ENCODE peak calls at places on chromosome 6, in nine cellular contexts. One of them, this sample, is unnamed.

GRCh38 chr6:93177918-93178317 is 241.4 kb downstream of the EPHA7 start:
- DNase-seq in stomach: no peak
- DNase-seq in upper lobe of left lung: no peak
- DNase-seq in transverse colon: no peak
- DNase-seq in HCT116: no peak
- DNase-seq in GM23338: no peak
- DNase-seq in Panc1: no peak
- DNase-seq in K562: no peak
- DNase-seq in suprapubic skin: no peak
- DNase-seq in this sample: no peak

GRCh38 chr6:148969679-148970078 is 222.8 kb downstream of the UST start:
- DNase-seq in stomach: no peak
- DNase-seq in upper lobe of left lung: no peak
- DNase-seq in transverse colon: peak; percentile 39
- DNase-seq in HCT116: no peak
- DNase-seq in GM23338: peak; percentile 49
- DNase-seq in Panc1: no peak
- DNase-seq in K562: no peak
- DNase-seq in suprapubic skin: peak; percentile 83
- DNase-seq in this sample: no peak

GRCh38 chr6:142819603-142820335 is 125.2 kb downstream of the HIVEP2 start:
- DNase-seq in stomach: no peak
- DNase-seq in upper lobe of left lung: peak; percentile 32
- DNase-seq in transverse colon: no peak
- DNase-seq in HCT116: no peak
- DNase-seq in GM23338: no peak
- DNase-seq in Panc1: no peak
- DNase-seq in K562: no peak
- DNase-seq in suprapubic skin: no peak
- DNase-seq in this sample: no peak

GRCh38 chr6:98847767-98848538 is 13.6 kb downstream of the POU3F2 start:
- DNase-seq in stomach: no peak
- DNase-seq in upper lobe of left lung: no peak
- DNase-seq in transverse colon: no peak
- DNase-seq in HCT116: no peak
- DNase-seq in GM23338: peak; percentile 76
- DNase-seq in Panc1: no peak
- DNase-seq in K562: no peak
- DNase-seq in suprapubic skin: no peak
- DNase-seq in this sample: peak; percentile 79

GRCh38 chr6:112557961-112558360 is 210.8 kb downstream of the RFPL4B start:
- DNase-seq in stomach: no peak
- DNase-seq in upper lobe of left lung: no peak
- DNase-seq in transverse colon: no peak
- DNase-seq in HCT116: no peak
- DNase-seq in GM23338: no peak
- DNase-seq in Panc1: no peak
- DNase-seq in K562: no peak
- DNase-seq in suprapubic skin: no peak
- DNase-seq in this sample: no peak

GRCh38 chr6:4367643-4368042 is 232.3 kb upstream of the ECI2 start:
- DNase-seq in stomach: no peak
- DNase-seq in upper lobe of left lung: no peak
- DNase-seq in transverse colon: no peak
- DNase-seq in HCT116: no peak
- DNase-seq in GM23338: no peak
- DNase-seq in Panc1: no peak
- DNase-seq in K562: no peak
- DNase-seq in suprapubic skin: no peak
- DNase-seq in this sample: no peak

GRCh38 chr6:2818593-2818992 is 23.1 kb downstream of the SERPINB1 start:
- DNase-seq in stomach: no peak
- DNase-seq in upper lobe of left lung: no peak
- DNase-seq in transverse colon: peak; percentile 42
- DNase-seq in HCT116: no peak
- DNase-seq in GM23338: no peak
- DNase-seq in Panc1: no peak
- DNase-seq in K562: no peak
- DNase-seq in suprapubic skin: no peak
- DNase-seq in this sample: no peak

GRCh38 chr6:98633886-98634285 is 200.5 kb upstream of the POU3F2 start:
- DNase-seq in stomach: no peak
- DNase-seq in upper lobe of left lung: no peak
- DNase-seq in transverse colon: no peak
- DNase-seq in HCT116: no peak
- DNase-seq in GM23338: no peak
- DNase-seq in Panc1: no peak
- DNase-seq in K562: no peak
- DNase-seq in suprapubic skin: no peak
- DNase-seq in this sample: no peak

GRCh38 chr6:12484519-12484918 is 194.4 kb downstream of the EDN1 start:
- DNase-seq in stomach: no peak
- DNase-seq in upper lobe of left lung: no peak
- DNase-seq in transverse colon: no peak
- DNase-seq in HCT116: no peak
- DNase-seq in GM23338: no peak
- DNase-seq in Panc1: no peak
- DNase-seq in K562: no peak
- DNase-seq in suprapubic skin: no peak
- DNase-seq in this sample: no peak

GRCh38 chr6:75747371-75747984 is 1.6 kb upstream of the MYO6 start:
- DNase-seq in stomach: peak; percentile 55
- DNase-seq in upper lobe of left lung: peak; percentile 71
- DNase-seq in transverse colon: peak; percentile 45
- DNase-seq in HCT116: no peak
- DNase-seq in GM23338: no peak
- DNase-seq in Panc1: no peak
- DNase-seq in K562: no peak
- DNase-seq in suprapubic skin: no peak
- DNase-seq in this sample: no peak
- H3K4me3 ChIP-seq in stomach: no peak overlapping the region
- H3K4me3 ChIP-seq in upper lobe of left lung: no peak overlapping the region
- H3K4me3 ChIP-seq in transverse colon: no peak overlapping the region
- H3K4me3 ChIP-seq in HCT116: no peak overlapping the region
- H3K4me3 ChIP-seq in GM23338: no peak overlapping the region
- H3K4me3 ChIP-seq in Panc1: no peak overlapping the region
- H3K4me3 ChIP-seq in K562: no peak overlapping the region
- H3K4me3 ChIP-seq in suprapubic skin: no peak overlapping the region
- H3K4me3 ChIP-seq in this sample: no peak overlapping the region

DNA sequence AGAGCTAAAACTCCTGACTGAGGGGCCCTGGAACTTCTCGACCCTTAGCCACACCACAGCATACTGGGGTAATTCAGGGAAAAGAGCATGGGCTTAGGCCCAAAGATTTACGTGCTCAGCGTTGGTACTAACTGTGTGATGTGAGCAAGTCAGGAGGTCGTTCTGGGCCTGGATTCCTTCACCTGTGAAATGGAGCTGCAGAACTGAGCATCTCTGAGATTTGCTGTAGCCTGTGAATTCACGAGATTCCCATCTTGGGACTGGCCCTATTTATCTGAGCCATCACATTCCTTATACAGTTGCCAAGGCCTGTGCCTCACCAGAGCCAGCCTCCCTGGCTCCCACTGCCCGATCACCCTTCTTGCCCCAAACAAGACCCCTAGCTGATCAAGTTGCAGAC is 323.2 kb upstream of the JARID2 start:
- DNase-seq in stomach: no peak
- DNase-seq in upper lobe of left lung: no peak
- DNase-seq in transverse colon: no peak
- DNase-seq in HCT116: no peak
- DNase-seq in GM23338: no peak
- DNase-seq in Panc1: no peak
- DNase-seq in K562: no peak
- DNase-seq in suprapubic skin: no peak
- DNase-seq in this sample: no peak
- H3K4me1 ChIP-seq in stomach: peaks cover 46% of the 10 kb centered on the region
- H3K4me1 ChIP-seq in upper lobe of left lung: peaks cover 14% of the 10 kb centered on the region
- H3K4me1 ChIP-seq in transverse colon: no peaks in the 10 kb centered on the region
- H3K4me1 ChIP-seq in HCT116: no peaks in the 10 kb centered on the region
- H3K4me1 ChIP-seq in GM23338: peaks cover 48% of the 10 kb centered on the region
- H3K4me1 ChIP-seq in Panc1: no peaks in the 10 kb centered on the region
- H3K4me1 ChIP-seq in K562: peaks cover 4% of the 10 kb centered on the region
- H3K4me1 ChIP-seq in suprapubic skin: peaks cover 9% of the 10 kb centered on the region
- H3K4me1 ChIP-seq in this sample: peaks cover 68% of the 10 kb centered on the region

GRCh38 chr6:116279232-116280160 is at the start of gene TSPYL1:
- DNase-seq in stomach: peak; percentile 97
- DNase-seq in upper lobe of left lung: peak; percentile 97
- DNase-seq in transverse colon: peak; percentile 97
- DNase-seq in HCT116: peak; percentile 92
- DNase-seq in GM23338: peak; percentile 99
- DNase-seq in Panc1: peak; percentile 97
- DNase-seq in K562: peak; percentile 92
- DNase-seq in suprapubic skin: peak; percentile 98
- DNase-seq in this sample: peak; percentile 97
- TF ChIP-seq POLR2AphosphoS5 in stomach: peak; percentile 99
- TF ChIP-seq POLR2AphosphoS5 in upper lobe of left lung: peak; percentile 97
- TF ChIP-seq POLR2AphosphoS5 in transverse colon: peak; percentile 99
- TF ChIP-seq POLR2AphosphoS5 in HCT116: peak; percentile 98
- TF ChIP-seq POLR2AphosphoS5 in GM23338: peak; percentile 94
- TF ChIP-seq POLR2AphosphoS5 in Panc1: peak; percentile 94
- TF ChIP-seq POLR2AphosphoS5 in K562: peak; percentile 88
- TF ChIP-seq POLR2AphosphoS5 in suprapubic skin: peak; percentile 76
- TF ChIP-seq POLR2AphosphoS5 in this sample: peak; percentile 100

GRCh38 chr6:7542878-7543394 is 1.5 kb downstream of the DSP start:
- DNase-seq in stomach: peak; percentile 85
- DNase-seq in upper lobe of left lung: peak; percentile 78
- DNase-seq in transverse colon: peak; percentile 84
- DNase-seq in HCT116: peak; percentile 56
- DNase-seq in GM23338: peak; percentile 86
- DNase-seq in Panc1: no peak
- DNase-seq in K562: no peak
- DNase-seq in suprapubic skin: peak; percentile 85
- DNase-seq in this sample: peak; percentile 82
- H3K4me3 ChIP-seq in stomach: peak overlapping the region; percentile 60
- H3K4me3 ChIP-seq in upper lobe of left lung: peak overlapping the region; percentile 55
- H3K4me3 ChIP-seq in transverse colon: peak overlapping the region; percentile 54
- H3K4me3 ChIP-seq in HCT116: peak overlapping the region; percentile 91
- H3K4me3 ChIP-seq in GM23338: peak overlapping the region; percentile 83
- H3K4me3 ChIP-seq in Panc1: peak overlapping the region; percentile 61
- H3K4me3 ChIP-seq in K562: no peak overlapping the region
- H3K4me3 ChIP-seq in suprapubic skin: peak overlapping the region; percentile 70
- H3K4me3 ChIP-seq in this sample: peak overlapping the region; percentile 57

GRCh38 chr6:13668291-13668928 is 43.2 kb downstream of the RANBP9 start:
- DNase-seq in stomach: no peak
- DNase-seq in upper lobe of left lung: no peak
- DNase-seq in transverse colon: no peak
- DNase-seq in HCT116: no peak
- DNase-seq in GM23338: no peak
- DNase-seq in Panc1: no peak
- DNase-seq in K562: peak; percentile 44
- DNase-seq in suprapubic skin: no peak
- DNase-seq in this sample: no peak
- H3K4me1 ChIP-seq in stomach: peaks cover 72% of the 10 kb centered on the region
- H3K4me1 ChIP-seq in upper lobe of left lung: peaks cover 4% of the 10 kb centered on the region
- H3K4me1 ChIP-seq in transverse colon: peaks cover 13% of the 10 kb centered on the region
- H3K4me1 ChIP-seq in HCT116: no peaks in the 10 kb centered on the region
- H3K4me1 ChIP-seq in GM23338: peaks cover 15% of the 10 kb centered on the region
- H3K4me1 ChIP-seq in Panc1: peaks cover 4% of the 10 kb centered on the region
- H3K4me1 ChIP-seq in K562: peaks cover 10% of the 10 kb centered on the region
- H3K4me1 ChIP-seq in suprapubic skin: peaks cover 29% of the 10 kb centered on the region
- H3K4me1 ChIP-seq in this sample: peaks cover 26% of the 10 kb centered on the region

DNA sequence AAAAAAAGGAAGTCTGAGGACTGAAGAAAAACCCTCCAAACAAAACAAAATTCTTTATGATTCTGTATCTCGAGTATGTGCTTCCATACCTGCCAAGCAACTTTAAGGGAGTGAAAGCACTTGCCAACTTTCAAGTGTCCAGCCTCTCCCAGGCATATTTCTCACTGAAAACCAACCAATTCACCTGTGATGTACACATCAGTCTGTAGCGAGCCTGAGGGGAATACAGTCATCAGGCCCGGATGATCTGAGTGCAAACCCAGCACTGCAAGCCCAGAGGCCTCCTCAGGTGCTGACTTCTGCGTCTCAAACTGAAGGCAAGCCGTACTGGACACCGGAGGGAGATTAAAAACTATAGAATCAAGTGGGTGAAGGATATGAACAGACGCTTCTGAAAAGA is 164.7 kb upstream of the NT5E start:
- DNase-seq in stomach: no peak
- DNase-seq in upper lobe of left lung: peak; percentile 21
- DNase-seq in transverse colon: no peak
- DNase-seq in HCT116: no peak
- DNase-seq in GM23338: no peak
- DNase-seq in Panc1: no peak
- DNase-seq in K562: no peak
- DNase-seq in suprapubic skin: no peak
- DNase-seq in this sample: no peak
- TF ChIP-seq POLR2AphosphoS5 in stomach: no peak
- TF ChIP-seq POLR2AphosphoS5 in upper lobe of left lung: no peak
- TF ChIP-seq POLR2AphosphoS5 in transverse colon: no peak
- TF ChIP-seq POLR2AphosphoS5 in HCT116: no peak
- TF ChIP-seq POLR2AphosphoS5 in GM23338: no peak
- TF ChIP-seq POLR2AphosphoS5 in Panc1: no peak
- TF ChIP-seq POLR2AphosphoS5 in K562: no peak
- TF ChIP-seq POLR2AphosphoS5 in suprapubic skin: no peak
- TF ChIP-seq POLR2AphosphoS5 in this sample: no peak

GRCh38 chr6:147207851-147208754 is 3.9 kb downstream of the STXBP5 start:
- DNase-seq in stomach: no peak
- DNase-seq in upper lobe of left lung: no peak
- DNase-seq in transverse colon: no peak
- DNase-seq in HCT116: no peak
- DNase-seq in GM23338: no peak
- DNase-seq in Panc1: no peak
- DNase-seq in K562: no peak
- DNase-seq in suprapubic skin: no peak
- DNase-seq in this sample: no peak
- H3K4me3 ChIP-seq in stomach: no peak overlapping the region
- H3K4me3 ChIP-seq in upper lobe of left lung: no peak overlapping the region
- H3K4me3 ChIP-seq in transverse colon: no peak overlapping the region
- H3K4me3 ChIP-seq in HCT116: no peak overlapping the region
- H3K4me3 ChIP-seq in GM23338: no peak overlapping the region
- H3K4me3 ChIP-seq in Panc1: no peak overlapping the region
- H3K4me3 ChIP-seq in K562: peak overlapping the region; percentile 88
- H3K4me3 ChIP-seq in suprapubic skin: no peak overlapping the region
- H3K4me3 ChIP-seq in this sample: no peak overlapping the region

DNA sequence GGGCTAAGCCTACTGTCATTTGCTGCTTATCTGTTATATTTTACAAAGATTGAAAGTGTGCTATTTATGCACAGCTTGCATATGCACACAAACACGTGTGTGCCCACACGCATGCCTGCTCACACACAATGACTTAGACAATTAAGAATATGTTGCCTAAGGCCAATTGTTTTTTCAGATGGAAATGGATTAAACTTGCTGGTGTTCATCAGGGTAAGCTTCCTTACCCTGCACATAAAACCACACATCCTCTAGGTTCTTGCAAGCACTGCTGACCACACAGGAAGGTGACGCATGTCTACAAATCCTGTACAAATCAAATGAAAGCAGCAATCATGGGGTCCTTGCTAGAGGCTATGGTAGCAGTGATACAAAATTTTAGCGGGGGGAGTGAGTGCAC is 58.4 kb downstream of the GJA10 start:
- DNase-seq in stomach: no peak
- DNase-seq in upper lobe of left lung: peak; percentile 44
- DNase-seq in transverse colon: peak; percentile 12
- DNase-seq in HCT116: no peak
- DNase-seq in GM23338: no peak
- DNase-seq in Panc1: no peak
- DNase-seq in K562: no peak
- DNase-seq in suprapubic skin: no peak
- DNase-seq in this sample: no peak
- H3K4me1 ChIP-seq in stomach: peaks cover 7% of the 10 kb centered on the region
- H3K4me1 ChIP-seq in upper lobe of left lung: no peaks in the 10 kb centered on the region
- H3K4me1 ChIP-seq in transverse colon: no peaks in the 10 kb centered on the region
- H3K4me1 ChIP-seq in HCT116: no peaks in the 10 kb centered on the region
- H3K4me1 ChIP-seq in GM23338: no peaks in the 10 kb centered on the region
- H3K4me1 ChIP-seq in Panc1: peaks cover 21% of the 10 kb centered on the region
- H3K4me1 ChIP-seq in K562: peaks cover 3% of the 10 kb centered on the region
- H3K4me1 ChIP-seq in suprapubic skin: peaks cover 6% of the 10 kb centered on the region
- H3K4me1 ChIP-seq in this sample: peaks cover 49% of the 10 kb centered on the region